ENCODE peak calls at places on chromosomes 1 and 21, in five cellular contexts. F is AG10803, E is T-helper 1 cell, N is ascending aorta, T is MM.1S. O is an unnamed sample.

GRCh38 chr1:43708006-43708412 is 673 bp downstream of the ST3GAL3 start:
- DNase-seq in F (peak; percentile 36), N (no peak), T (no peak), E (no peak), O (peak; percentile 43)

GRCh38 chr1:28359592-28360239 is 9.8 kb upstream of the PHACTR4 start:
- DNase-seq in N (no peak), F (peak; percentile 58), T (peak; percentile 75), E (peak; percentile 43), O (peak; percentile 85)

GRCh38 chr1:156814571-156815260 is 1.9 kb downstream of the SH2D2A start:
- DNase-seq in T (no peak), E (peak; percentile 52), N (no peak), F (no peak), O (no peak)

GRCh38 chr1:62613890-62614289 is 16.6 kb downstream of the ANGPTL3 start:
- DNase-seq in E (no peak), N (no peak), F (peak; percentile 51), T (no peak), O (no peak)

GRCh38 chr1:15026114-15026483 is 127.4 kb upstream of the TMEM51 start:
- DNase-seq in N (no peak), E (no peak), F (no peak), T (no peak), O (no peak)

GRCh38 chr1:160293020-160293968 is 8.4 kb upstream of the PEX19 start:
- DNase-seq in T (no peak), E (no peak), F (no peak), N (no peak), O (no peak)

GRCh38 chr1:29761159-29761928 is 525.0 kb downstream of the PTPRU start:
- DNase-seq in T (no peak), N (no peak), F (no peak), E (no peak), O (no peak)

GRCh38 chr1:52551476-52552235 is 1.2 kb downstream of the TUT4 start:
- DNase-seq in E (peak; percentile 21), N (no peak), F (peak; percentile 33), T (peak; percentile 40), O (no peak)

GRCh38 chr1:94801919-94802546 is 18.1 kb upstream of the SLC44A3 start:
- DNase-seq in T (peak; percentile 26), E (no peak), F (peak; percentile 89), N (no peak), O (peak; percentile 62)

GRCh38 chr1:206716519-206717236 is 32.0 kb downstream of the MAPKAPK2 start:
- DNase-seq in T (no peak), F (no peak), N (no peak), E (no peak), O (no peak)

GRCh38 chr1:73593804-73594203 is 604.2 kb downstream of the LRRIQ3 start:
- DNase-seq in T (no peak), E (no peak), N (no peak), F (no peak), O (peak; percentile 57)

GRCh38 chr1:9010781-9011323 is 15.4 kb downstream of the SLC2A7 start:
- DNase-seq in F (no peak), E (no peak), N (peak; percentile 26), T (no peak), O (no peak)

GRCh38 chr1:156870734-156871133 is 10.1 kb downstream of the NTRK1 start:
- DNase-seq in N (no peak), T (no peak), F (peak; percentile 81), E (no peak), O (no peak)

GRCh38 chr1:21149862-21150432 is 26.8 kb downstream of the EIF4G3 start:
- DNase-seq in F (peak; percentile 98), N (no peak), E (no peak), T (no peak), O (no peak)

GRCh38 chr1:225965231-225965630 is 24.2 kb upstream of the LEFTY2 start:
- DNase-seq in E (no peak), N (no peak), T (no peak), F (no peak), O (no peak)

GRCh38 chr1:244280859-244281258 is 170.8 kb downstream of the ADSS2 start:
- DNase-seq in E (no peak), F (peak; percentile 10), N (no peak), T (no peak), O (no peak)

GRCh38 chr1:204988201-204988600 is 54.8 kb upstream of the CNTN2 start:
- DNase-seq in T (no peak), F (no peak), E (no peak), N (no peak), O (no peak)

GRCh38 chr1:60621524-60621923 is 460.8 kb upstream of the NFIA start:
- DNase-seq in T (no peak), E (no peak), F (no peak), N (no peak), O (no peak)

GRCh38 chr21:17463441-17463840 is 49.4 kb upstream of the CXADR start:
- DNase-seq in T (no peak), N (no peak), F (peak; percentile 87), E (no peak), O (no peak)

GRCh38 chr1:183218981-183219621 is 33.0 kb downstream of the LAMC2 start:
- DNase-seq in T (peak; percentile 89), F (no peak), E (peak; percentile 8), N (no peak), O (peak; percentile 42)

GRCh38 chr1:5830771-5831599 is 161.2 kb downstream of the NPHP4 start:
- DNase-seq in E (no peak), T (no peak), N (no peak), F (no peak), O (peak; percentile 27)

GRCh38 chr1:205283270-205284147 is 38.0 kb downstream of the NUAK2 start:
- DNase-seq in F (no peak), N (no peak), T (peak; percentile 85), E (no peak), O (peak; percentile 48)

GRCh38 chr1:229945795-229946194 is 121.2 kb upstream of the GALNT2 start:
- DNase-seq in N (no peak), T (no peak), F (no peak), E (no peak), O (no peak)

GRCh38 chr1:12144236-12144635 is 22.6 kb upstream of the TNFRSF1B start:
- DNase-seq in N (no peak), T (no peak), E (no peak), F (no peak), O (no peak)

GRCh38 chr1:107076846-107077245 is 20.4 kb downstream of the PRMT6 start:
- DNase-seq in T (no peak), F (peak; percentile 84), N (no peak), E (no peak), O (no peak)

GRCh38 chr1:162218975-162219374 is 149.5 kb downstream of the NOS1AP start:
- DNase-seq in N (no peak), F (no peak), T (no peak), E (no peak), O (no peak)

GRCh38 chr1:35691080-35691479 is 27.6 kb downstream of the C1orf216 start:
- DNase-seq in T (no peak), E (no peak), F (no peak), N (no peak), O (no peak)

GRCh38 chr1:7401814-7402547 is 369.1 kb upstream of the VAMP3 start:
- DNase-seq in T (no peak), E (no peak), N (no peak), F (peak; percentile 97), O (no peak)

GRCh38 chr1:21319447-21320407 is 29.5 kb upstream of the ECE1 start:
- DNase-seq in F (no peak), N (no peak), E (no peak), T (no peak), O (no peak)

GRCh38 chr1:96579639-96580038 is 141.9 kb upstream of the PTBP2 start:
- DNase-seq in E (no peak), T (no peak), N (no peak), F (no peak), O (no peak)

GRCh38 chr1:167221126-167221803 is 579 bp downstream of the POU2F1 start:
- DNase-seq in N (no peak), F (no peak), E (peak; percentile 25), T (peak; percentile 38), O (no peak)

GRCh38 chr1:186155594-186155993 is 219.5 kb downstream of the TPR start:
- DNase-seq in E (no peak), N (no peak), F (peak; percentile 81), T (peak; percentile 53), O (peak; percentile 59)

GRCh38 chr1:233790662-233791371 is 113.7 kb upstream of the SLC35F3 start:
- DNase-seq in F (peak; percentile 67), N (no peak), T (peak; percentile 61), E (no peak), O (peak; percentile 59)

GRCh38 chr1:234871039-234871709 is 257.5 kb downstream of the TOMM20 start:
- DNase-seq in N (no peak), T (no peak), F (no peak), E (no peak), O (no peak)

GRCh38 chr1:63968663-63969460 is 195.0 kb downstream of the ROR1 start:
- DNase-seq in E (no peak), T (no peak), N (no peak), F (peak; percentile 58), O (no peak)

O was measured in NAMALWA.